ENCODE peak calls at places on chromosomes 12 and 14, in four cellular contexts. Z is kidney, F is GM23338, E is neural progenitor cell. T is an unnamed sample.

GRCh38 chr14:100528962-100529560 is 58.2 kb downstream of the BEGAIN start:
- DNase-seq in E (no peak), Z (peak; percentile 55), F (no peak), T (no peak)

GRCh38 chr12:109763201-109763841 is 49.7 kb downstream of the FAM222A start:
- DNase-seq in F (no peak), E (no peak), Z (peak; percentile 30), T (peak; percentile 77)

GRCh38 chr12:48197549-48197966 is 5.5 kb downstream of the OR10AD1 start:
- DNase-seq in Z (no peak), E (peak; percentile 37), F (peak; percentile 50), T (peak; percentile 46)

GRCh38 chr12:93954160-93955112 is 193.9 kb upstream of the PLXNC1 start:
- DNase-seq in E (no peak), Z (no peak), F (no peak), T (peak; percentile 84)

GRCh38 chr12:14892726-14893442 is 7.2 kb upstream of the MGP start:
- DNase-seq in F (no peak), E (peak; percentile 13), Z (no peak), T (peak; percentile 71)

GRCh38 chr12:30988887-30989286 is 62.3 kb downstream of the TSPAN11 start:
- DNase-seq in E (no peak), F (no peak), Z (no peak), T (no peak)

GRCh38 chr12:72098622-72099021 is 160.0 kb downstream of the TPH2 start:
- DNase-seq in E (no peak), F (no peak), Z (no peak), T (no peak)

GRCh38 chr12:5487971-5488955 is 56.4 kb downstream of the NTF3 start:
- DNase-seq in F (no peak), E (no peak), Z (no peak), T (no peak)

GRCh38 chr12:38662851-38663250 is 242.5 kb downstream of the CPNE8 start:
- DNase-seq in E (no peak), Z (no peak), F (no peak), T (peak; percentile 45)

GRCh38 chr12:32824596-32824995 is 68.9 kb upstream of the YARS2 start:
- DNase-seq in F (no peak), E (no peak), Z (no peak), T (no peak)

GRCh38 chr12:32828552-32828951 is 68.0 kb downstream of the PKP2 start:
- DNase-seq in E (no peak), Z (no peak), F (no peak), T (no peak)

GRCh38 chr12:32826807-32827412 is 69.7 kb downstream of the PKP2 start:
- DNase-seq in Z (no peak), F (no peak), E (no peak), T (no peak)

GRCh38 chr12:32822344-32822743 is 66.6 kb upstream of the YARS2 start:
- DNase-seq in E (no peak), F (no peak), Z (no peak), T (no peak)

GRCh38 chr12:32828120-32828519 is 68.5 kb downstream of the PKP2 start:
- DNase-seq in E (no peak), Z (no peak), F (no peak), T (no peak)
- H3K4me3 ChIP-seq in E (no peak overlapping the region), Z (no peak overlapping the region), F (no peak overlapping the region), T (no peak overlapping the region)

GRCh38 chr12:61654698-61655097 is 605.5 kb upstream of the USP15 start:
- DNase-seq in Z (no peak), E (no peak), F (no peak), T (peak; percentile 4)
- TF ChIP-seq CTCF in Z (peak; percentile 28), E (peak; percentile 21), F (peak; percentile 23), T (no peak)

GRCh38 chr14:21068521-21069387 is 1.4 kb upstream of the ARHGEF40 start:
- DNase-seq in E (peak; percentile 84), Z (peak; percentile 79), F (peak; percentile 88), T (peak; percentile 63)
- H3K4me3 ChIP-seq in E (peak overlapping the region; percentile 75), Z (peak overlapping the region; percentile 80), F (peak overlapping the region; percentile 95), T (peak overlapping the region; percentile 56)

GRCh38 chr12:132343294-132343972 is 14.0 kb upstream of the GALNT9 start:
- DNase-seq in F (no peak), E (no peak), Z (no peak), T (no peak)

GRCh38 chr12:132341318-132342050 is 12.1 kb upstream of the GALNT9 start:
- DNase-seq in E (no peak), F (no peak), Z (no peak), T (no peak)

GRCh38 chr12:132342828-132343227 is 13.4 kb upstream of the GALNT9 start:
- DNase-seq in F (no peak), E (no peak), Z (no peak), T (no peak)

GRCh38 chr12:132344181-132344580 is 14.8 kb upstream of the GALNT9 start:
- DNase-seq in Z (no peak), E (peak; percentile 21), F (no peak), T (no peak)

DNA sequence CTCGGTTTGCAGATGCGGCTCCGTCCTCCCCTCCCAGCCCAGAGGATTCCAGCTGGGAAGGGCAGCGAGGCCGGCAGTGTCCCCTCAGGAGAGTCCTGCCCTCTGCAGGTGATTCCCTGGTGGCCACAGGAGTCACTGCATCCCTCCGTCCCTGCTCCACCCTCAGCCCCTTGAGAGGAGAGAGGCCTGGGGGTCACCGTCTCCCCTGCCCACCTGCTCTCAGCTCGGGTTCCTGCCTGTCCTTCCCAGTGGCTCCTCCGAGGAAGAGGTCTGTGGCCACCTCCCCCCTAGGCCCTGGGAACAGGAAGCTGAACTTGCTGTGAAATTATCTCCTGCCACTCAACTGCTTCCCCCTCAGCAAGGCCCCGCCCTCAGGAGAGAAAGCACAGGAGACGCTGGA is 12.9 kb upstream of the GALNT9 start:
- DNase-seq in E (peak; percentile 63), F (peak; percentile 73), Z (no peak), T (no peak)
- TF ChIP-seq CTCF in E (peak; percentile 56), F (peak; percentile 72), Z (peak; percentile 27), T (peak; percentile 5)

GRCh38 chr12:122528992-122529391 is 1.9 kb downstream of the KNTC1 start:
- DNase-seq in Z (no peak), F (no peak), E (no peak), T (no peak)
- H3K4me3 ChIP-seq in Z (no peak overlapping the region), F (no peak overlapping the region), E (no peak overlapping the region), T (no peak overlapping the region)